ENCODE peak calls at places on chromosomes 11 and 22, in eight cellular contexts. One of them, this sample, is unnamed.

GRCh38 chr22:44620129-44620840 is 81.7 kb upstream of the PRR5 start:
- DNase-seq in tibial artery: no peak
- DNase-seq in naive B cell: peak
- DNase-seq in adipocyte: peak
- DNase-seq in activated CD4-positive, alpha-beta T cell treated with anti-CD3 and anti-CD28 coated beads for 48 hours: peak
- DNase-seq in osteoblast: peak
- DNase-seq in effector memory CD4-positive, alpha-beta T cell: peak
- DNase-seq in NCI-H1930: peak
- DNase-seq in this sample: peak

GRCh38 chr11:9601041-9601875 is 27.8 kb downstream of the WEE1 start:
- DNase-seq in adipocyte: no peak
- DNase-seq in naive B cell: peak
- DNase-seq in activated CD4-positive, alpha-beta T cell treated with anti-CD3 and anti-CD28 coated beads for 48 hours: peak
- DNase-seq in effector memory CD4-positive, alpha-beta T cell: peak
- DNase-seq in NCI-H1930: no peak
- DNase-seq in tibial artery: no peak
- DNase-seq in osteoblast: peak
- DNase-seq in this sample: peak

GRCh38 chr22:37636186-37636948 is 3.1 kb upstream of the SH3BP1 start:
- DNase-seq in adipocyte: peak
- DNase-seq in NCI-H1930: no peak
- DNase-seq in osteoblast: peak
- DNase-seq in effector memory CD4-positive, alpha-beta T cell: no peak
- DNase-seq in tibial artery: no peak
- DNase-seq in activated CD4-positive, alpha-beta T cell treated with anti-CD3 and anti-CD28 coated beads for 48 hours: no peak
- DNase-seq in naive B cell: no peak
- DNase-seq in this sample: peak

GRCh38 chr11:14519692-14520085 is 497 bp downstream of the PSMA1 start:
- DNase-seq in activated CD4-positive, alpha-beta T cell treated with anti-CD3 and anti-CD28 coated beads for 48 hours: peak
- DNase-seq in effector memory CD4-positive, alpha-beta T cell: no peak
- DNase-seq in naive B cell: no peak
- DNase-seq in osteoblast: no peak
- DNase-seq in adipocyte: peak
- DNase-seq in NCI-H1930: no peak
- DNase-seq in tibial artery: no peak
- DNase-seq in this sample: no peak

GRCh38 chr22:23745780-23746179 is 5.1 kb downstream of the ZNF70 start:
- DNase-seq in tibial artery: no peak
- DNase-seq in NCI-H1930: no peak
- DNase-seq in adipocyte: no peak
- DNase-seq in naive B cell: no peak
- DNase-seq in effector memory CD4-positive, alpha-beta T cell: no peak
- DNase-seq in osteoblast: peak
- DNase-seq in activated CD4-positive, alpha-beta T cell treated with anti-CD3 and anti-CD28 coated beads for 48 hours: no peak
- DNase-seq in this sample: no peak

GRCh38 chr11:69274531-69275016 is 19.4 kb upstream of the MYEOV start:
- DNase-seq in tibial artery: no peak
- DNase-seq in activated CD4-positive, alpha-beta T cell treated with anti-CD3 and anti-CD28 coated beads for 48 hours: no peak
- DNase-seq in effector memory CD4-positive, alpha-beta T cell: no peak
- DNase-seq in adipocyte: no peak
- DNase-seq in naive B cell: no peak
- DNase-seq in NCI-H1930: no peak
- DNase-seq in osteoblast: no peak
- DNase-seq in this sample: no peak

GRCh38 chr22:50564289-50564688 is 1.6 kb upstream of the SYCE3 start:
- DNase-seq in adipocyte: no peak
- DNase-seq in tibial artery: no peak
- DNase-seq in NCI-H1930: no peak
- DNase-seq in activated CD4-positive, alpha-beta T cell treated with anti-CD3 and anti-CD28 coated beads for 48 hours: no peak
- DNase-seq in effector memory CD4-positive, alpha-beta T cell: no peak
- DNase-seq in naive B cell: no peak
- DNase-seq in osteoblast: peak
- DNase-seq in this sample: no peak

GRCh38 chr11:131739243-131739882 is 368.9 kb downstream of the NTM start:
- DNase-seq in naive B cell: no peak
- DNase-seq in tibial artery: no peak
- DNase-seq in effector memory CD4-positive, alpha-beta T cell: no peak
- DNase-seq in activated CD4-positive, alpha-beta T cell treated with anti-CD3 and anti-CD28 coated beads for 48 hours: no peak
- DNase-seq in adipocyte: no peak
- DNase-seq in osteoblast: no peak
- DNase-seq in NCI-H1930: peak
- DNase-seq in this sample: no peak

GRCh38 chr22:43262990-43263644 is 76.2 kb upstream of the TTLL12 start:
- DNase-seq in effector memory CD4-positive, alpha-beta T cell: peak
- DNase-seq in osteoblast: no peak
- DNase-seq in naive B cell: no peak
- DNase-seq in adipocyte: no peak
- DNase-seq in tibial artery: no peak
- DNase-seq in NCI-H1930: no peak
- DNase-seq in activated CD4-positive, alpha-beta T cell treated with anti-CD3 and anti-CD28 coated beads for 48 hours: peak
- DNase-seq in this sample: no peak

GRCh38 chr11:115222218-115222862 is 281.9 kb downstream of the CADM1 start:
- DNase-seq in osteoblast: peak
- DNase-seq in effector memory CD4-positive, alpha-beta T cell: no peak
- DNase-seq in activated CD4-positive, alpha-beta T cell treated with anti-CD3 and anti-CD28 coated beads for 48 hours: peak
- DNase-seq in naive B cell: no peak
- DNase-seq in adipocyte: no peak
- DNase-seq in tibial artery: no peak
- DNase-seq in NCI-H1930: peak
- DNase-seq in this sample: no peak

GRCh38 chr11:11039249-11039965 is 181.6 kb upstream of the ZBED5 start:
- DNase-seq in NCI-H1930: no peak
- DNase-seq in effector memory CD4-positive, alpha-beta T cell: no peak
- DNase-seq in adipocyte: peak
- DNase-seq in activated CD4-positive, alpha-beta T cell treated with anti-CD3 and anti-CD28 coated beads for 48 hours: no peak
- DNase-seq in tibial artery: no peak
- DNase-seq in naive B cell: no peak
- DNase-seq in osteoblast: no peak
- DNase-seq in this sample: no peak

GRCh38 chr11:114607753-114608459 is 12.3 kb upstream of the NXPE4 start:
- DNase-seq in tibial artery: no peak
- DNase-seq in naive B cell: no peak
- DNase-seq in adipocyte: no peak
- DNase-seq in effector memory CD4-positive, alpha-beta T cell: no peak
- DNase-seq in osteoblast: no peak
- DNase-seq in NCI-H1930: no peak
- DNase-seq in activated CD4-positive, alpha-beta T cell treated with anti-CD3 and anti-CD28 coated beads for 48 hours: no peak
- DNase-seq in this sample: no peak

GRCh38 chr11:95925011-95925410 is 1.1 kb upstream of the MTMR2 start:
- DNase-seq in osteoblast: peak
- DNase-seq in NCI-H1930: no peak
- DNase-seq in adipocyte: peak
- DNase-seq in naive B cell: no peak
- DNase-seq in effector memory CD4-positive, alpha-beta T cell: no peak
- DNase-seq in tibial artery: no peak
- DNase-seq in activated CD4-positive, alpha-beta T cell treated with anti-CD3 and anti-CD28 coated beads for 48 hours: no peak
- DNase-seq in this sample: peak

GRCh38 chr11:120001161-120002135 is 136.5 kb downstream of the TRIM29 start:
- DNase-seq in effector memory CD4-positive, alpha-beta T cell: no peak
- DNase-seq in adipocyte: no peak
- DNase-seq in naive B cell: no peak
- DNase-seq in osteoblast: no peak
- DNase-seq in tibial artery: no peak
- DNase-seq in NCI-H1930: no peak
- DNase-seq in activated CD4-positive, alpha-beta T cell treated with anti-CD3 and anti-CD28 coated beads for 48 hours: no peak
- DNase-seq in this sample: no peak

GRCh38 chr11:11148104-11148509 is 204.9 kb downstream of the CSNK2A3 start:
- DNase-seq in naive B cell: no peak
- DNase-seq in osteoblast: peak
- DNase-seq in effector memory CD4-positive, alpha-beta T cell: no peak
- DNase-seq in activated CD4-positive, alpha-beta T cell treated with anti-CD3 and anti-CD28 coated beads for 48 hours: peak
- DNase-seq in tibial artery: peak
- DNase-seq in adipocyte: peak
- DNase-seq in NCI-H1930: no peak
- DNase-seq in this sample: peak

GRCh38 chr22:38243007-38243775 is 29.6 kb downstream of the TMEM184B start:
- DNase-seq in tibial artery: no peak
- DNase-seq in adipocyte: no peak
- DNase-seq in effector memory CD4-positive, alpha-beta T cell: no peak
- DNase-seq in NCI-H1930: peak
- DNase-seq in osteoblast: peak
- DNase-seq in activated CD4-positive, alpha-beta T cell treated with anti-CD3 and anti-CD28 coated beads for 48 hours: no peak
- DNase-seq in naive B cell: no peak
- DNase-seq in this sample: no peak